ENCODE peak calls at places on chromosomes 4 and X, in nine cellular contexts. T is heart left ventricle, U is lower lobe of right lung, S is K562, V is H7, A is brain microvascular endothelial cell, G is fibroblast of lung, K is adrenal gland, E is ovary. H is an unnamed sample. For H3K27me3, the result is how much of the 10 kb centered on the place peaks cover.

GRCh38 chr4:40409835-40410234 is 74.7 kb downstream of the CHRNA9 start:
- DNase-seq in T (no peak), U (no peak), S (no peak), V (no peak), A (peak), G (peak), K (no peak), E (no peak), H (no peak)

GRCh38 chr4:6602289-6602688 is 27.3 kb downstream of the MAN2B2 start:
- DNase-seq in T (no peak), U (no peak), S (no peak), V (no peak), A (no peak), G (no peak), K (no peak), E (no peak), H (no peak)

GRCh38 chr4:126051709-126052424 is 737.1 kb downstream of the FAT4 start:
- DNase-seq in T (no peak), U (no peak), S (no peak), V (no peak), A (peak), G (peak), K (no peak), E (no peak), H (peak)

GRCh38 chr4:153222162-153222789 is 18.0 kb downstream of the TRIM2 start:
- DNase-seq in T (peak), U (no peak), S (no peak), V (peak), A (peak), G (peak), K (peak), E (peak), H (peak)

GRCh38 chr4:8847764-8848163 is 23.9 kb downstream of the HMX1 start:
- DNase-seq in T (no peak), U (no peak), S (no peak), V (peak), A (peak), G (no peak), K (no peak), E (no peak), H (no peak)

GRCh38 chrX:44785652-44786051 is 58.2 kb upstream of the DUSP21 start:
- DNase-seq in T (no peak), U (no peak), S (no peak), V (no peak), A (peak), G (peak), K (no peak), E (no peak), H (no peak)

GRCh38 chr4:68176500-68176899 is 46.8 kb upstream of the TMPRSS11F start:
- DNase-seq in T (no peak), U (no peak), S (no peak), V (peak), A (no peak), G (no peak), K (no peak), E (no peak), H (no peak)

GRCh38 chrX:69179380-69179911 is 14.2 kb upstream of the PJA1 start:
- DNase-seq in T (no peak), U (no peak), S (no peak), V (peak), A (no peak), G (peak), K (no peak), E (peak), H (no peak)

GRCh38 chr4:139367421-139368090 is 65.3 kb upstream of the NDUFC1 start:
- DNase-seq in T (no peak), U (no peak), S (no peak), V (no peak), A (no peak), G (peak), K (no peak), E (no peak), H (no peak)

GRCh38 chr4:1767770-1768366 is 25.2 kb upstream of the FGFR3 start:
- DNase-seq in T (no peak), U (peak), S (peak), V (peak), A (no peak), G (peak), K (no peak), E (no peak), H (peak)

GRCh38 chr4:85787133-85787532 is 312.2 kb downstream of the ARHGAP24 start:
- DNase-seq in T (no peak), U (no peak), S (no peak), V (no peak), A (peak), G (peak), K (no peak), E (no peak), H (no peak)

GRCh38 chrX:13463608-13464007 is 105.8 kb upstream of the EGFL6 start:
- DNase-seq in T (peak), U (no peak), S (no peak), V (no peak), A (peak), G (peak), K (no peak), E (no peak), H (peak)

GRCh38 chrX:111088628-111089027 is 7.4 kb upstream of the PAK3 start:
- DNase-seq in T (no peak), U (no peak), S (no peak), V (no peak), A (no peak), G (no peak), K (no peak), E (no peak), H (no peak)

GRCh38 chrX:115367956-115368355 is 78.4 kb downstream of the LUZP4 start:
- DNase-seq in T (no peak), U (no peak), S (no peak), V (no peak), A (peak), G (peak), K (no peak), E (no peak), H (no peak)

GRCh38 chrX:19566359-19567141 is 51.2 kb upstream of the MAP3K15 start:
- DNase-seq in T (no peak), U (no peak), S (no peak), V (no peak), A (peak), G (peak), K (no peak), E (no peak), H (no peak)

GRCh38 chr4:14222630-14223029 is 595.1 kb upstream of the BOD1L1 start:
- DNase-seq in T (peak), U (no peak), S (no peak), V (no peak), A (no peak), G (peak), K (no peak), E (no peak), H (peak)

GRCh38 chr4:110793890-110794588 is 171.2 kb upstream of the PITX2 start:
- DNase-seq in T (no peak), U (no peak), S (no peak), V (peak), A (no peak), G (no peak), K (no peak), E (no peak), H (no peak)

GRCh38 chr4:123397276-123398150 is 918 bp downstream of the SPRY1 start:
- DNase-seq in T (peak), U (peak), S (peak), V (peak), A (peak), G (peak), K (peak), E (peak), H (peak)

GRCh38 chr4:147760176-147760575 is 28.3 kb downstream of the ARHGAP10 start:
- DNase-seq in T (no peak), U (no peak), S (no peak), V (no peak), A (no peak), G (no peak), K (no peak), E (no peak), H (no peak)

GRCh38 chrX:64204252-64204651 is 1.3 kb downstream of the AMER1 start:
- DNase-seq in T (peak), U (peak), S (no peak), V (peak), A (no peak), G (peak), K (peak), E (peak), H (peak)

GRCh38 chr4:80091184-80091583 is 18.2 kb upstream of the ANTXR2 start:
- DNase-seq in T (no peak), U (no peak), S (no peak), V (no peak), A (no peak), G (peak), K (no peak), E (no peak), H (no peak)

GRCh38 chr4:177246636-177247584 is 62.8 kb upstream of the NEIL3 start:
- DNase-seq in T (no peak), U (no peak), S (no peak), V (no peak), A (no peak), G (peak), K (no peak), E (no peak), H (no peak)

GRCh38 chrX:130224810-130225209 is 43.9 kb downstream of the ZNF280C start:
- DNase-seq in T (no peak), U (no peak), S (no peak), V (no peak), A (no peak), G (no peak), K (no peak), E (no peak), H (no peak)

GRCh38 chr4:176824645-176825366 is 32.1 kb upstream of the VEGFC start:
- DNase-seq in T (no peak), U (no peak), S (no peak), V (no peak), A (no peak), G (peak), K (no peak), E (no peak), H (no peak)

GRCh38 chr4:183828839-183829238 is 76.3 kb upstream of the STOX2 start:
- DNase-seq in T (no peak), U (no peak), S (no peak), V (no peak), A (no peak), G (no peak), K (no peak), E (no peak), H (no peak)

GRCh38 chr4:81724925-81725329 is 253.2 kb upstream of the RASGEF1B start:
- DNase-seq in T (peak), U (peak), S (peak), V (no peak), A (peak), G (no peak), K (peak), E (no peak), H (peak)

GRCh38 chrX:71541546-71542022 is 8.7 kb downstream of the OGT start:
- DNase-seq in T (no peak), U (no peak), S (no peak), V (no peak), A (peak), G (peak), K (no peak), E (no peak), H (no peak)

GRCh38 chrX:15173411-15173810 is 96.5 kb downstream of the ASB9 start:
- DNase-seq in T (no peak), U (no peak), S (no peak), V (no peak), A (no peak), G (peak), K (no peak), E (no peak), H (no peak)

GRCh38 chrX:53287493-53288138 is 6.2 kb upstream of the IQSEC2 start:
- DNase-seq in T (peak), U (peak), S (no peak), V (no peak), A (peak), G (peak), K (peak), E (peak), H (peak)

GRCh38 chr4:24121395-24122175 is 231.7 kb upstream of the PPARGC1A start:
- DNase-seq in T (no peak), U (no peak), S (no peak), V (no peak), A (no peak), G (peak), K (no peak), E (no peak), H (no peak)

GRCh38 chrX:69389221-69389620 is 114.9 kb upstream of the NALF2 start:
- DNase-seq in T (no peak), U (no peak), S (no peak), V (peak), A (no peak), G (no peak), K (no peak), E (no peak), H (no peak)

GRCh38 chr4:152640058-152640921 is 39.5 kb downstream of the TMEM154 start:
- DNase-seq in T (no peak), U (no peak), S (peak), V (no peak), A (no peak), G (no peak), K (peak), E (no peak), H (no peak)

GRCh38 chr4:175109933-175110332 is 191.8 kb downstream of the ADAM29 start:
- DNase-seq in T (no peak), U (no peak), S (no peak), V (peak), A (no peak), G (no peak), K (no peak), E (no peak), H (no peak)

GRCh38 chr4:105191621-105192210 is 45.0 kb downstream of the TET2 start:
- DNase-seq in T (no peak), U (no peak), S (no peak), V (no peak), A (peak), G (peak), K (no peak), E (no peak), H (no peak)

GRCh38 chrX:154531626-154532025 is 15.0 kb downstream of the G6PD start:
- DNase-seq in T (no peak), U (peak), S (no peak), V (no peak), A (no peak), G (peak), K (no peak), E (no peak), H (no peak)

GRCh38 chrX:21487832-21488231 is 113.6 kb downstream of the CNKSR2 start:
- DNase-seq in T (no peak), U (no peak), S (no peak), V (no peak), A (peak), G (peak), K (no peak), E (no peak), H (no peak)

GRCh38 chrX:134241960-134242619 is 5.1 kb downstream of the CCDC160 start:
- DNase-seq in T (no peak), U (no peak), S (no peak), V (peak), A (no peak), G (no peak), K (no peak), E (no peak), H (no peak)

GRCh38 chrX:134246282-134246681 is 9.3 kb downstream of the CCDC160 start:
- DNase-seq in T (no peak), U (no peak), S (no peak), V (peak), A (no peak), G (no peak), K (peak), E (no peak), H (no peak)

GRCh38 chrX:134240209-134240608 is 3.2 kb downstream of the CCDC160 start:
- DNase-seq in T (no peak), U (no peak), S (no peak), V (no peak), A (no peak), G (no peak), K (no peak), E (no peak), H (no peak)

GRCh38 chrX:134247492-134247891 is 10.5 kb downstream of the CCDC160 start:
- DNase-seq in T (no peak), U (no peak), S (no peak), V (no peak), A (no peak), G (no peak), K (no peak), E (no peak), H (no peak)

DNA sequence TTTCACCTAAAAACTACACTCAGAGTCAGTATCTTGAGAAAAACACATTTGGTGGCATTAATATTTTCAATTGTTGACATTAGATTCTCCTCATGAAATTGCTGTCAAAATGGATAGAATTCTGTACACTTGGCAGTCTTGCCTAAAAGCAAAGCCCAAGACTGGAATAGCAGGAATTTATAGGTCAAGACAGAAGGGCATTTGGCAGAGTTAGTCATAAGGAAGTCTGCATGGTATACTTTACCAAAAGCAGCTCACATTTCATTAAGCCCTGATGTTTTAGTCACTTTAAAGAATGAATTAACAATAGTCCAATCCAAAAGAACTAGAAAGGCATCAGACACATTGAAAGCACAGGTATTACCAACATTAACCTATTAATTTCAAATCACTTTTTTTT is 7.1 kb downstream of the CCDC160 start:
- DNase-seq in T (no peak), U (no peak), S (no peak), V (no peak), A (peak), G (peak), K (no peak), E (no peak), H (no peak)
- H3K27me3 ChIP-seq in T (under half), U (under half), S (under half), V (under half), A (under half), G (under half), K (under half), E (under half), H (under half)

GRCh38 chr4:108166441-108167315 is 2.1 kb downstream of the LEF1 start:
- DNase-seq in T (no peak), U (no peak), S (peak), V (peak), A (no peak), G (peak), K (peak), E (no peak), H (peak)
- H3K27me3 ChIP-seq in T (half or more), U (half or more), S (under half), V (half or more), A (under half), G (under half), K (under half), E (under half), H (under half)

DNA sequence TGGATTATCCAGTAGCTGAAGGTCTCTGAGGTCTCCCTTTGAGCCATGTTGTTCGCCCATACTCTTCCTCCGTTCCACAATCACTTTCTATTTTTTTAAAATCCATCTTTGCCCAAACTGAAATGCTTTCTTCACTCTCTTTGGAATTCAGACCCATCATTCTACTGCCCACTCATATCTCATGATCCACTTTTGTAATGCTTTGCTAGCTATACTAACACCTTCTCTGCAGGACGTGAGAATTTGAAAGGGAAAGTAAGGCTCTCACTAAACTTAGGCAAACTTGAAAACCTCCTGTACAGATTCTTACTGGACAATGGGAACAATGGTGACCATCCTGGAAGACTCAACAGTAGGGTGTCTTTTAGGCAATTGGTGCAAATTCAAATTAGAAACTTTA is 8.8 kb upstream of the RTL8A start:
- DNase-seq in T (no peak), U (no peak), S (no peak), V (no peak), A (no peak), G (no peak), K (no peak), E (no peak), H (no peak)
- H3K27me3 ChIP-seq in T (under half), U (under half), S (under half), V (under half), A (under half), G (under half), K (under half), E (under half), H (under half)

GRCh38 chrX:40513012-40513411 is 67.8 kb upstream of the ATP6AP2 start:
- DNase-seq in T (no peak), U (peak), S (no peak), V (no peak), A (no peak), G (no peak), K (peak), E (no peak), H (no peak)

GRCh38 chrX:40511258-40511657 is 69.5 kb upstream of the ATP6AP2 start:
- DNase-seq in T (no peak), U (no peak), S (no peak), V (no peak), A (no peak), G (no peak), K (no peak), E (no peak), H (no peak)

GRCh38 chrX:40508560-40508959 is 72.2 kb upstream of the ATP6AP2 start:
- DNase-seq in T (no peak), U (no peak), S (no peak), V (no peak), A (no peak), G (no peak), K (no peak), E (no peak), H (no peak)

GRCh38 chrX:40514376-40514775 is 66.4 kb upstream of the ATP6AP2 start:
- DNase-seq in T (no peak), U (no peak), S (no peak), V (no peak), A (no peak), G (peak), K (no peak), E (no peak), H (no peak)

GRCh38 chrX:40513835-40514234 is 66.9 kb upstream of the ATP6AP2 start:
- DNase-seq in T (no peak), U (no peak), S (no peak), V (no peak), A (no peak), G (peak), K (no peak), E (no peak), H (no peak)
- H3K27me3 ChIP-seq in T (under half), U (under half), S (under half), V (under half), A (under half), G (under half), K (under half), E (under half), H (under half)

H was measured in right cardiac atrium.